ENCODE peak calls at places on chromosomes 6 and 20, in seven cellular contexts. One of them, this sample, is unnamed.

GRCh38 chr6:136517002-136517401 is 33.2 kb downstream of the MAP7 start:
- DNase-seq in pancreas: no peak
- DNase-seq in brain microvascular endothelial cell: no peak
- DNase-seq in GM13976: no peak
- DNase-seq in BJ: no peak
- DNase-seq in HCT116: no peak
- DNase-seq in spleen: no peak
- DNase-seq in this sample: no peak

GRCh38 chr6:168062346-168063289 is 16.4 kb downstream of the FRMD1 start:
- DNase-seq in pancreas: no peak
- DNase-seq in brain microvascular endothelial cell: no peak
- DNase-seq in GM13976: no peak
- DNase-seq in BJ: no peak
- DNase-seq in HCT116: no peak
- DNase-seq in spleen: no peak
- DNase-seq in this sample: no peak

GRCh38 chr6:68679399-68679798 is 44.3 kb downstream of the ADGRB3 start:
- DNase-seq in pancreas: no peak
- DNase-seq in brain microvascular endothelial cell: no peak
- DNase-seq in GM13976: no peak
- DNase-seq in BJ: no peak
- DNase-seq in HCT116: no peak
- DNase-seq in spleen: no peak
- DNase-seq in this sample: no peak

GRCh38 chr6:43919774-43920173 is 149.8 kb downstream of the VEGFA start:
- DNase-seq in pancreas: no peak
- DNase-seq in brain microvascular endothelial cell: no peak
- DNase-seq in GM13976: no peak
- DNase-seq in BJ: no peak
- DNase-seq in HCT116: no peak
- DNase-seq in spleen: no peak
- DNase-seq in this sample: no peak

GRCh38 chr20:24683676-24684075 is 214.2 kb downstream of the SYNDIG1 start:
- DNase-seq in pancreas: no peak
- DNase-seq in brain microvascular endothelial cell: no peak
- DNase-seq in GM13976: no peak
- DNase-seq in BJ: no peak
- DNase-seq in HCT116: no peak
- DNase-seq in spleen: peak
- DNase-seq in this sample: no peak

GRCh38 chr20:61525781-61526431 is 273.8 kb downstream of the CDH4 start:
- DNase-seq in pancreas: no peak
- DNase-seq in brain microvascular endothelial cell: no peak
- DNase-seq in GM13976: no peak
- DNase-seq in BJ: no peak
- DNase-seq in HCT116: no peak
- DNase-seq in spleen: no peak
- DNase-seq in this sample: no peak

GRCh38 chr20:2292711-2293110 is 3.1 kb upstream of the TGM3 start:
- DNase-seq in pancreas: no peak
- DNase-seq in brain microvascular endothelial cell: no peak
- DNase-seq in GM13976: no peak
- DNase-seq in BJ: no peak
- DNase-seq in HCT116: no peak
- DNase-seq in spleen: peak
- DNase-seq in this sample: no peak

GRCh38 chr6:71534916-71535315 is 246.3 kb downstream of the OGFRL1 start:
- DNase-seq in pancreas: no peak
- DNase-seq in brain microvascular endothelial cell: no peak
- DNase-seq in GM13976: no peak
- DNase-seq in BJ: no peak
- DNase-seq in HCT116: no peak
- DNase-seq in spleen: no peak
- DNase-seq in this sample: no peak

DNA sequence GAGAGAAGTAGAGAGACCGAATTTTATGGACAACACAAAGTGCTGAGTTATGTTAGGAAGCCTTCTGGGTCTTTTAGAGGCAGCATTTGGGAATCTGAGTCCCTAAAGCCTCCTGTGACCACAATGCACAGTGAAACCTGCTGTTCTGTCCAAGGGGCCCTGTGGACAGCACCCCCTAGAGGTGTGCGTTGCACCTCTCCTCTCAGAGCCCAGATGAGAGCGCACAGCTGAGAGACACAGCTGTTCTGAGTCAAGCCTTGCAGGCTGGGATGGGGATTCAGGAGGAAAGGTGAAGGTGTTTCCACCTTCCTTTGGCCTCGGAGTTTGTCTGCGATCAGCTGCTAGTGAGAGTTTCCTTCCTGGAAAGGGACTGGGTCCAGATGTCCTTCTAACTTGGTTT is 13.0 kb downstream of the PCK1 start:
- DNase-seq in pancreas: no peak
- DNase-seq in brain microvascular endothelial cell: no peak
- DNase-seq in GM13976: no peak
- DNase-seq in BJ: no peak
- DNase-seq in HCT116: no peak
- DNase-seq in spleen: peak
- DNase-seq in this sample: no peak
- TF ChIP-seq CTCF in pancreas: no peak
- TF ChIP-seq CTCF in brain microvascular endothelial cell: peak
- TF ChIP-seq CTCF in GM13976: peak
- TF ChIP-seq CTCF in BJ: peak
- TF ChIP-seq CTCF in HCT116: no peak
- TF ChIP-seq CTCF in spleen: no peak
- TF ChIP-seq CTCF in this sample: no peak

GRCh38 chr6:73969982-73970960 is 274.3 kb downstream of the CD109 start:
- DNase-seq in pancreas: no peak
- DNase-seq in brain microvascular endothelial cell: peak
- DNase-seq in GM13976: peak
- DNase-seq in BJ: peak
- DNase-seq in HCT116: peak
- DNase-seq in spleen: no peak
- DNase-seq in this sample: no peak
- TF ChIP-seq CTCF in pancreas: no peak
- TF ChIP-seq CTCF in brain microvascular endothelial cell: peak
- TF ChIP-seq CTCF in GM13976: peak
- TF ChIP-seq CTCF in BJ: peak
- TF ChIP-seq CTCF in HCT116: peak
- TF ChIP-seq CTCF in spleen: no peak
- TF ChIP-seq CTCF in this sample: no peak

DNA sequence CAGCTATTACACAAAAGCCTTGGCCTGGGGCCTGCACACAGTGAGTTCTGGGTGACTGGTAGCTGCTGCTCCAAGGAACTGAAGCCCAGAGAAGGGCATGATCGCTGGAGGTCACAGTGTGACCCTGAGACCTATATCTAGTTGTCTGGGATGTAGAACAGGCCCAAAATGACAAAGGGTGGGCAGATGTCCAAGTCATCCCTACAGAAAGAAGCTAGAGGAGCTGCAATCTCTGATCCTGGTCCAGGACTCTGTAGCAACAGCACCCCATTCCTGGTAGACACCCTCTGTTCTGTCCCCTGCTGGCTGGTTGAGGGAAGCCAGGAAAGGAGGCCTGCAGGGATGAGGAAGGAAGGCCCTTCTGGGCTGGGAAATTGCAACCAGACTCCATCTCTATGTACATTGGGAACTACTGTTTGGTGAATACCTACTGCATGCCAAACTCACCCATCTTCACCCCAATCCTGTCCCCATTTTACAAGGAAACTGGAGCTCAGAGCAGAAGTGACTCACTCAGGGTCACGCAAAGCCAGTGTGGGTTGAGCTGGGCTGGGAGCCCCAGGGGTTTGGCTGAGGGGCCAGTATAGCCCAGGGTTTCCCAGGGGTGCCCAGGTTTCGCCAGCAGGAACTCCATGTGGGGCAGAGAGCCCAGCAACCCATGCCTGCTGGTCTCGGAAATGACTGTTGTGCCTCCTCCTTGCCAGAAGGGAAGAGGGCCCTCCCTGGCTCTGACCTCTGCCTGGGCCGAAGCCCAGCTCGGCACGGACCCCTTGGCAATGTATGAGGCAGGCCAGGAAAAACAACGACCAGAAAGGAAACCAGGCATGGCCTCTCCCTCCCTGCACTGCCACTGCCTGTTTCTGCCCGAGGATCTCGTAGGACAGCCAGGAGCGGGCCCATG is 44.9 kb upstream of the TLDC2 start:
- DNase-seq in pancreas: no peak
- DNase-seq in brain microvascular endothelial cell: no peak
- DNase-seq in GM13976: no peak
- DNase-seq in BJ: no peak
- DNase-seq in HCT116: no peak
- DNase-seq in spleen: peak
- DNase-seq in this sample: no peak
- TF ChIP-seq CTCF in pancreas: no peak
- TF ChIP-seq CTCF in brain microvascular endothelial cell: peak
- TF ChIP-seq CTCF in GM13976: no peak
- TF ChIP-seq CTCF in BJ: peak
- TF ChIP-seq CTCF in HCT116: no peak
- TF ChIP-seq CTCF in spleen: no peak
- TF ChIP-seq CTCF in this sample: no peak

GRCh38 chr20:50930139-50931047 is 844 bp downstream of the ADNP start:
- DNase-seq in pancreas: peak
- DNase-seq in brain microvascular endothelial cell: no peak
- DNase-seq in GM13976: no peak
- DNase-seq in BJ: no peak
- DNase-seq in HCT116: no peak
- DNase-seq in spleen: peak
- DNase-seq in this sample: no peak

GRCh38 chr20:50931048-50931305 is 260 bp downstream of the ADNP start:
- DNase-seq in pancreas: no peak
- DNase-seq in brain microvascular endothelial cell: no peak
- DNase-seq in GM13976: peak
- DNase-seq in BJ: no peak
- DNase-seq in HCT116: no peak
- DNase-seq in spleen: no peak
- DNase-seq in this sample: no peak

GRCh38 chr20:50929299-50930138 is 1.7 kb downstream of the ADNP start:
- DNase-seq in pancreas: peak
- DNase-seq in brain microvascular endothelial cell: peak
- DNase-seq in GM13976: peak
- DNase-seq in BJ: peak
- DNase-seq in HCT116: peak
- DNase-seq in spleen: peak
- DNase-seq in this sample: peak

GRCh38 chr20:50931306-50932015 is at the start of gene ADNP:
- DNase-seq in pancreas: peak
- DNase-seq in brain microvascular endothelial cell: peak
- DNase-seq in GM13976: peak
- DNase-seq in BJ: no peak
- DNase-seq in HCT116: peak
- DNase-seq in spleen: peak
- DNase-seq in this sample: peak

GRCh38 chr20:50928469-50928868 is 2.8 kb downstream of the ADNP start:
- DNase-seq in pancreas: no peak
- DNase-seq in brain microvascular endothelial cell: no peak
- DNase-seq in GM13976: no peak
- DNase-seq in BJ: no peak
- DNase-seq in HCT116: no peak
- DNase-seq in spleen: no peak
- DNase-seq in this sample: no peak
- TF ChIP-seq CTCF in pancreas: no peak
- TF ChIP-seq CTCF in brain microvascular endothelial cell: peak
- TF ChIP-seq CTCF in GM13976: no peak
- TF ChIP-seq CTCF in BJ: no peak
- TF ChIP-seq CTCF in HCT116: no peak
- TF ChIP-seq CTCF in spleen: no peak
- TF ChIP-seq CTCF in this sample: no peak

GRCh38 chr6:162671580-162672165 is 55.9 kb downstream of the PRKN start:
- DNase-seq in pancreas: no peak
- DNase-seq in brain microvascular endothelial cell: no peak
- DNase-seq in GM13976: no peak
- DNase-seq in BJ: no peak
- DNase-seq in HCT116: no peak
- DNase-seq in spleen: no peak
- DNase-seq in this sample: no peak
- TF ChIP-seq CTCF in pancreas: no peak
- TF ChIP-seq CTCF in brain microvascular endothelial cell: no peak
- TF ChIP-seq CTCF in GM13976: no peak
- TF ChIP-seq CTCF in BJ: no peak
- TF ChIP-seq CTCF in HCT116: no peak
- TF ChIP-seq CTCF in spleen: no peak
- TF ChIP-seq CTCF in this sample: no peak

GRCh38 chr6:124869412-124869811 is 92.8 kb upstream of the RNF217 start:
- DNase-seq in pancreas: no peak
- DNase-seq in brain microvascular endothelial cell: no peak
- DNase-seq in GM13976: no peak
- DNase-seq in BJ: no peak
- DNase-seq in HCT116: no peak
- DNase-seq in spleen: no peak
- DNase-seq in this sample: no peak

GRCh38 chr6:124868476-124868875 is 93.8 kb upstream of the RNF217 start:
- DNase-seq in pancreas: no peak
- DNase-seq in brain microvascular endothelial cell: peak
- DNase-seq in GM13976: no peak
- DNase-seq in BJ: no peak
- DNase-seq in HCT116: no peak
- DNase-seq in spleen: no peak
- DNase-seq in this sample: no peak

GRCh38 chr6:124873066-124873410 is 89.2 kb upstream of the RNF217 start:
- DNase-seq in pancreas: no peak
- DNase-seq in brain microvascular endothelial cell: no peak
- DNase-seq in GM13976: no peak
- DNase-seq in BJ: no peak
- DNase-seq in HCT116: no peak
- DNase-seq in spleen: no peak
- DNase-seq in this sample: no peak

GRCh38 chr6:124872361-124873065 is 89.7 kb upstream of the RNF217 start:
- DNase-seq in pancreas: no peak
- DNase-seq in brain microvascular endothelial cell: no peak
- DNase-seq in GM13976: no peak
- DNase-seq in BJ: no peak
- DNase-seq in HCT116: no peak
- DNase-seq in spleen: no peak
- DNase-seq in this sample: no peak

DNA sequence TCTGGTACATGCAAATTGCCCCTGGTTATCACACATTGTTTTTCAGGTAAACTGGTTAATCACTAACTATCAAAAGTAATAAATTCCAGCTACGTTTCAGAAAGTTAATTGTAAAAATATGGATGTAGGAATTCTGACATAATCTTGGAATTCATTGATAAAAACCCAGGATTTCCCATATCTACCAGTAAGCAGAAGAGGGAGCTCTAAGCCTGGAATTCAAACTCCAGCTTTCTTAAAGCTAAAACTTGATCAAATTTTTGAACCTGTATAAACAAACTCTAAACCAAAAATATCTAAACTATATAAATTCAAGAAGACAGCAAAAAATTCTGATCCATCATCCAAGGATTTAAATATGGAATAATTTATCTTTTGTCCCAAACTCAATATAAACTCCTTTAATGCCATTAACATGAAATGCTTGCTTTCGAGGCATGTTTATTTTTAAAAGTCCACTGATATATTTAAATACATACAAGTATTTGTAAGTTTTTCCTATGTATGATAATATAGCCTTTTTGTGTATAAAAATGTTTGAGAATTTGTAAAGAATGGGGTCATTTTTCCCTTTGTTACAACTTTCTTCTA is 91.5 kb upstream of the RNF217 start:
- DNase-seq in pancreas: no peak
- DNase-seq in brain microvascular endothelial cell: peak
- DNase-seq in GM13976: no peak
- DNase-seq in BJ: no peak
- DNase-seq in HCT116: peak
- DNase-seq in spleen: no peak
- DNase-seq in this sample: no peak
- TF ChIP-seq CTCF in pancreas: peak
- TF ChIP-seq CTCF in brain microvascular endothelial cell: peak
- TF ChIP-seq CTCF in GM13976: peak
- TF ChIP-seq CTCF in BJ: peak
- TF ChIP-seq CTCF in HCT116: peak
- TF ChIP-seq CTCF in spleen: no peak
- TF ChIP-seq CTCF in this sample: peak

GRCh38 chr20:60358101-60358500 is 399.9 kb downstream of the CDH26 start:
- DNase-seq in pancreas: no peak
- DNase-seq in brain microvascular endothelial cell: no peak
- DNase-seq in GM13976: no peak
- DNase-seq in BJ: no peak
- DNase-seq in HCT116: no peak
- DNase-seq in spleen: no peak
- DNase-seq in this sample: no peak
- TF ChIP-seq CTCF in pancreas: no peak
- TF ChIP-seq CTCF in brain microvascular endothelial cell: no peak
- TF ChIP-seq CTCF in GM13976: no peak
- TF ChIP-seq CTCF in BJ: no peak
- TF ChIP-seq CTCF in HCT116: no peak
- TF ChIP-seq CTCF in spleen: no peak
- TF ChIP-seq CTCF in this sample: no peak